ENCODE peak calls at places on chromosomes 1 and 21, in seven cellular contexts. L is SK-N-SH, Z is K562, F is GM12892, Y is H1, H is HepG2, V is GM12878. T is an unnamed sample.

GRCh38 chr1:13513885-13514546 is at the start of gene LRRC38:
- DNase-seq in H (no peak), Z (no peak), L (no peak), V (no peak), F (no peak), Y (no peak), T (no peak)

GRCh38 chr1:114508386-114508898 is 2.6 kb downstream of the TRIM33 start:
- DNase-seq in F (no peak), H (no peak), L (no peak), V (no peak), Y (no peak), Z (no peak), T (no peak)

GRCh38 chr1:226027861-226028260 is 28.7 kb upstream of the SDE2 start:
- DNase-seq in Y (no peak), L (no peak), V (no peak), F (no peak), H (peak), Z (no peak), T (no peak)

GRCh38 chr1:29958271-29958670 is 721.9 kb downstream of the PTPRU start:
- DNase-seq in V (no peak), F (no peak), Z (no peak), Y (no peak), L (no peak), H (no peak), T (no peak)

GRCh38 chr21:40555129-40555528 is 291.8 kb downstream of the DSCAM start:
- DNase-seq in V (no peak), Z (no peak), H (no peak), L (peak), Y (no peak), F (no peak), T (no peak)

GRCh38 chr1:3609016-3609768 is 2.1 kb downstream of the MEGF6 start:
- DNase-seq in H (no peak), F (no peak), L (no peak), V (no peak), Z (no peak), Y (no peak), T (no peak)

GRCh38 chr1:90370696-90371095 is 346.4 kb downstream of the BARHL2 start:
- DNase-seq in Z (no peak), Y (no peak), V (no peak), L (no peak), H (no peak), F (no peak), T (no peak)

GRCh38 chr1:205739348-205740160 is 10.4 kb downstream of the NUCKS1 start:
- DNase-seq in F (no peak), Z (no peak), Y (no peak), V (no peak), L (no peak), H (peak), T (no peak)

GRCh38 chr1:78440381-78440793 is 50.4 kb upstream of the PTGFR start:
- DNase-seq in H (no peak), F (no peak), Y (no peak), Z (no peak), V (no peak), L (no peak), T (no peak)

GRCh38 chr1:68542586-68542985 is 45.7 kb upstream of the DEPDC1 start:
- DNase-seq in Z (no peak), L (no peak), V (no peak), F (no peak), Y (no peak), H (no peak), T (no peak)

GRCh38 chr1:213264534-213264933 is 213.5 kb downstream of the RPS6KC1 start:
- DNase-seq in H (no peak), L (no peak), Y (no peak), Z (no peak), F (no peak), V (no peak), T (no peak)

GRCh38 chr21:14630556-14631069 is 84.5 kb upstream of the SAMSN1 start:
- DNase-seq in H (no peak), Z (peak), F (no peak), V (no peak), Y (no peak), L (no peak), T (no peak)

GRCh38 chr21:46155514-46156377 is at the start of gene FTCD:
- DNase-seq in F (no peak), V (no peak), H (peak), L (no peak), Z (no peak), Y (no peak), T (no peak)

GRCh38 chr1:82927753-82928152 is 1071.2 kb downstream of the TTLL7 start:
- DNase-seq in V (no peak), F (no peak), L (no peak), Z (no peak), H (no peak), Y (no peak), T (no peak)

GRCh38 chr1:33342041-33342723 is 21.3 kb upstream of the A3GALT2 start:
- DNase-seq in L (no peak), Y (peak), H (peak), Z (no peak), F (no peak), V (peak), T (no peak)

GRCh38 chr1:17441993-17442357 is 2.5 kb upstream of the RCC2 start:
- DNase-seq in Y (no peak), H (no peak), V (no peak), L (no peak), F (no peak), Z (no peak), T (no peak)

GRCh38 chr1:152108899-152109222 is 6.4 kb downstream of the TCHH start:
- DNase-seq in F (no peak), Y (no peak), V (no peak), L (no peak), H (no peak), Z (no peak), T (no peak)

GRCh38 chr1:94514095-94514727 is 27.3 kb downstream of the F3 start:
- DNase-seq in Y (no peak), V (no peak), F (no peak), L (peak), Z (peak), H (peak), T (no peak)

GRCh38 chr1:20685099-20685662 is 24.0 kb upstream of the DDOST start:
- DNase-seq in F (no peak), H (no peak), Y (no peak), Z (no peak), V (no peak), L (no peak), T (no peak)
- TF ChIP-seq TAF1 in F (no peak), H (no peak), Y (no peak), Z (no peak), V (no peak), L (no peak), T (no peak)

DNA sequence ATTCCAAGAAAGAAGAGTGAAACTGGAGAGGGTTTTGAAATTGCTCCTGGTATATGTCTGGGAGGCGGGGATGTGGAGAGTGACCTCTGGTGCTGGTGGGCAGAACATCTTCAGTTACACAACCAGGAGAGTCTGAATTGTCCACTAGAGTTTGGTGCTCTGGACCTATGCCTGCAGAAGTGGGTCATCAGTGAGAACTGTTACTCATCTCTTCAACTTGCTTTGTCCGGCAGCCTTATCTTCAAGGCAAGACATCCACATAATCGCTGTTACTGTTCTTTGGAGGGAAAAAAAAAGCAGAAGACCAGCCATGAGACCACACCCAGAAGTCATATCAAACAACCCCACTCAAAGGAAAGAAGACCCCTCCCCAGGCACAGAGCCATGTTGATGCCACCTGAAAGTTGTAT is 14.9 kb downstream of the SH2D1B start:
- DNase-seq in Y (no peak), F (no peak), H (no peak), V (no peak), Z (peak), L (no peak), T (no peak)
- TF ChIP-seq TAF1 in Y (no peak), F (no peak), H (no peak), V (no peak), Z (no peak), L (no peak), T (no peak)

DNA sequence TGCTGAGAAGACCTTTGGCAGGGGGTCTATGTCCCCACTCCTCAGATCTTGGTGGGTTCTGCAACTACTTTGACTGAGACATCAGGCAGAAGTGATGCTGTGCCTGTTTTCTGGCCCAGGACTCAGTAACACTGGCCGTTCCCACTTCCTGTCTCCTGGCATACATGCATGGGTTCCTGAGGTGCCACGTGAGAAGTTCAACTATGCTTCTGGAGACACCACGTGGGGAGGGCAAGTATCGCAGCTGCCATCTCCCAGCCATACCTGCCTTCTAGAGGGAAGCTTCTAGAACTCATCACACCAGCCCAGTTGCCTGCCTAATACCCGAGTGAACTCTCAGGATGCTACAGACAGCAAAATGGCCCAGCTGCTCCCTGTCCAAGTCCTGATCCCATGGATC is 65.8 kb downstream of the TRABD2B start:
- DNase-seq in V (no peak), Y (no peak), H (peak), L (no peak), Z (peak), F (no peak), T (no peak)
- TF ChIP-seq TAF1 in V (no peak), Y (no peak), H (no peak), L (no peak), Z (no peak), F (no peak), T (no peak)

GRCh38 chr1:167599839-167600581 is 30.0 kb upstream of the RCSD1 start:
- DNase-seq in H (peak), L (peak), Y (no peak), F (peak), Z (peak), V (peak), T (no peak)
- TF ChIP-seq TAF1 in H (no peak), L (no peak), Y (no peak), F (no peak), Z (no peak), V (no peak), T (no peak)

T was measured in GM12891.